ENCODE peak calls at places on chromosomes 6 and 20, in seven cellular contexts. One of them, this sample, is unnamed.

GRCh38 chr6:33248643-33248931 is 23.1 kb downstream of the VPS52 start:
- DNase-seq in caudate nucleus: no peak
- DNase-seq in T-cell: no peak
- DNase-seq in GM03348: no peak
- DNase-seq in amygdala: no peak
- DNase-seq in ACHN: no peak
- DNase-seq in cardiac muscle cell: no peak
- DNase-seq in this sample: no peak

GRCh38 chr20:59645316-59645715 is 41.0 kb downstream of the PHACTR3 start:
- DNase-seq in GM03348: no peak
- DNase-seq in caudate nucleus: no peak
- DNase-seq in cardiac muscle cell: no peak
- DNase-seq in amygdala: no peak
- DNase-seq in ACHN: no peak
- DNase-seq in T-cell: no peak
- DNase-seq in this sample: no peak

GRCh38 chr20:58349586-58349985 is 39.4 kb upstream of the VAPB start:
- DNase-seq in ACHN: peak
- DNase-seq in cardiac muscle cell: no peak
- DNase-seq in T-cell: no peak
- DNase-seq in caudate nucleus: no peak
- DNase-seq in amygdala: no peak
- DNase-seq in GM03348: peak
- DNase-seq in this sample: peak

GRCh38 chr6:116764961-116765841 is at the start of gene FAM162B:
- DNase-seq in ACHN: no peak
- DNase-seq in caudate nucleus: no peak
- DNase-seq in GM03348: peak
- DNase-seq in amygdala: no peak
- DNase-seq in cardiac muscle cell: peak
- DNase-seq in T-cell: no peak
- DNase-seq in this sample: no peak

GRCh38 chr6:28710466-28711191 is 184.9 kb downstream of the GPX5 start:
- DNase-seq in T-cell: no peak
- DNase-seq in cardiac muscle cell: no peak
- DNase-seq in amygdala: no peak
- DNase-seq in ACHN: no peak
- DNase-seq in GM03348: no peak
- DNase-seq in caudate nucleus: no peak
- DNase-seq in this sample: peak

GRCh38 chr6:151958332-151958731 is 150.8 kb downstream of the ESR1 start:
- DNase-seq in caudate nucleus: no peak
- DNase-seq in GM03348: peak
- DNase-seq in T-cell: no peak
- DNase-seq in cardiac muscle cell: no peak
- DNase-seq in ACHN: no peak
- DNase-seq in amygdala: no peak
- DNase-seq in this sample: peak

GRCh38 chr6:136586295-136586694 is 36.1 kb upstream of the MAP7 start:
- DNase-seq in T-cell: no peak
- DNase-seq in amygdala: no peak
- DNase-seq in caudate nucleus: no peak
- DNase-seq in GM03348: peak
- DNase-seq in ACHN: peak
- DNase-seq in cardiac muscle cell: no peak
- DNase-seq in this sample: peak

GRCh38 chr20:4519530-4519929 is 202.2 kb upstream of the PRND start:
- DNase-seq in amygdala: no peak
- DNase-seq in GM03348: no peak
- DNase-seq in caudate nucleus: no peak
- DNase-seq in T-cell: no peak
- DNase-seq in ACHN: peak
- DNase-seq in cardiac muscle cell: peak
- DNase-seq in this sample: no peak

GRCh38 chr6:77650098-77650663 is 2.7 kb upstream of the MEI4 start:
- DNase-seq in amygdala: no peak
- DNase-seq in T-cell: no peak
- DNase-seq in GM03348: peak
- DNase-seq in ACHN: no peak
- DNase-seq in caudate nucleus: no peak
- DNase-seq in cardiac muscle cell: peak
- DNase-seq in this sample: no peak

GRCh38 chr20:50683570-50683969 is 7.8 kb downstream of the RIPOR3 start:
- DNase-seq in cardiac muscle cell: no peak
- DNase-seq in T-cell: no peak
- DNase-seq in amygdala: no peak
- DNase-seq in ACHN: no peak
- DNase-seq in GM03348: no peak
- DNase-seq in caudate nucleus: no peak
- DNase-seq in this sample: no peak

GRCh38 chr6:41675176-41675767 is 37.0 kb downstream of the MDFI start:
- DNase-seq in T-cell: no peak
- DNase-seq in GM03348: no peak
- DNase-seq in cardiac muscle cell: no peak
- DNase-seq in amygdala: no peak
- DNase-seq in ACHN: no peak
- DNase-seq in caudate nucleus: no peak
- DNase-seq in this sample: no peak

GRCh38 chr6:111803804-111804203 is 69.4 kb downstream of the FYN start:
- DNase-seq in cardiac muscle cell: no peak
- DNase-seq in GM03348: no peak
- DNase-seq in caudate nucleus: no peak
- DNase-seq in amygdala: no peak
- DNase-seq in ACHN: no peak
- DNase-seq in T-cell: no peak
- DNase-seq in this sample: no peak

GRCh38 chr6:61711849-61712248 is 574.2 kb downstream of the KHDRBS2 start:
- DNase-seq in T-cell: no peak
- DNase-seq in ACHN: peak
- DNase-seq in caudate nucleus: no peak
- DNase-seq in cardiac muscle cell: peak
- DNase-seq in amygdala: no peak
- DNase-seq in GM03348: no peak
- DNase-seq in this sample: no peak

GRCh38 chr20:37095609-37096414 is at the start of gene RBL1:
- DNase-seq in caudate nucleus: peak
- DNase-seq in T-cell: peak
- DNase-seq in GM03348: peak
- DNase-seq in cardiac muscle cell: peak
- DNase-seq in amygdala: peak
- DNase-seq in ACHN: peak
- DNase-seq in this sample: peak

GRCh38 chr6:145087034-145087433 is 648.3 kb downstream of the EPM2A start:
- DNase-seq in amygdala: no peak
- DNase-seq in caudate nucleus: no peak
- DNase-seq in cardiac muscle cell: no peak
- DNase-seq in GM03348: peak
- DNase-seq in T-cell: no peak
- DNase-seq in ACHN: no peak
- DNase-seq in this sample: no peak

GRCh38 chr6:130303436-130303835 is 62.4 kb upstream of the TMEM200A start:
- DNase-seq in cardiac muscle cell: no peak
- DNase-seq in amygdala: no peak
- DNase-seq in GM03348: peak
- DNase-seq in ACHN: no peak
- DNase-seq in caudate nucleus: no peak
- DNase-seq in T-cell: no peak
- DNase-seq in this sample: no peak

GRCh38 chr20:58466729-58467571 is 48.2 kb downstream of the APCDD1L start:
- DNase-seq in cardiac muscle cell: no peak
- DNase-seq in GM03348: no peak
- DNase-seq in T-cell: no peak
- DNase-seq in amygdala: no peak
- DNase-seq in ACHN: no peak
- DNase-seq in caudate nucleus: no peak
- DNase-seq in this sample: no peak

GRCh38 chr6:158789115-158789917 is 29.9 kb downstream of the EZR start:
- DNase-seq in GM03348: no peak
- DNase-seq in T-cell: peak
- DNase-seq in cardiac muscle cell: no peak
- DNase-seq in caudate nucleus: no peak
- DNase-seq in amygdala: no peak
- DNase-seq in ACHN: no peak
- DNase-seq in this sample: no peak

GRCh38 chr6:159578629-159579028 is 114.4 kb downstream of the SOD2 start:
- DNase-seq in caudate nucleus: no peak
- DNase-seq in cardiac muscle cell: no peak
- DNase-seq in GM03348: no peak
- DNase-seq in amygdala: no peak
- DNase-seq in T-cell: no peak
- DNase-seq in ACHN: no peak
- DNase-seq in this sample: no peak

GRCh38 chr20:56629464-56630085 is 469 bp downstream of the TFAP2C start:
- DNase-seq in T-cell: no peak
- DNase-seq in cardiac muscle cell: peak
- DNase-seq in caudate nucleus: no peak
- DNase-seq in ACHN: peak
- DNase-seq in GM03348: no peak
- DNase-seq in amygdala: no peak
- DNase-seq in this sample: no peak

GRCh38 chr20:33811763-33812672 is 870 bp downstream of the CHMP4B start:
- DNase-seq in caudate nucleus: no peak
- DNase-seq in cardiac muscle cell: peak
- DNase-seq in amygdala: no peak
- DNase-seq in ACHN: peak
- DNase-seq in GM03348: peak
- DNase-seq in T-cell: peak
- DNase-seq in this sample: peak

GRCh38 chr20:64119681-64120341 is 12.4 kb upstream of the NPBWR2 start:
- DNase-seq in ACHN: no peak
- DNase-seq in caudate nucleus: no peak
- DNase-seq in GM03348: no peak
- DNase-seq in T-cell: no peak
- DNase-seq in cardiac muscle cell: no peak
- DNase-seq in amygdala: no peak
- DNase-seq in this sample: no peak

GRCh38 chr6:42316390-42316970 is 98.8 kb upstream of the MRPS10 start:
- DNase-seq in amygdala: no peak
- DNase-seq in T-cell: no peak
- DNase-seq in GM03348: peak
- DNase-seq in ACHN: peak
- DNase-seq in cardiac muscle cell: no peak
- DNase-seq in caudate nucleus: no peak
- DNase-seq in this sample: peak

GRCh38 chr20:58850693-58851174 is at the start of gene GNAS-AS1:
- DNase-seq in amygdala: peak
- DNase-seq in ACHN: no peak
- DNase-seq in GM03348: peak
- DNase-seq in caudate nucleus: peak
- DNase-seq in cardiac muscle cell: peak
- DNase-seq in T-cell: peak
- DNase-seq in this sample: peak

GRCh38 chr6:56370591-56371198 is 123.3 kb upstream of the COL21A1 start:
- DNase-seq in amygdala: no peak
- DNase-seq in ACHN: peak
- DNase-seq in caudate nucleus: no peak
- DNase-seq in cardiac muscle cell: peak
- DNase-seq in GM03348: peak
- DNase-seq in T-cell: no peak
- DNase-seq in this sample: peak

GRCh38 chr6:31070711-31071197 is 41.6 kb downstream of the C6orf15 start:
- DNase-seq in T-cell: no peak
- DNase-seq in caudate nucleus: peak
- DNase-seq in GM03348: peak
- DNase-seq in ACHN: peak
- DNase-seq in amygdala: no peak
- DNase-seq in cardiac muscle cell: peak
- DNase-seq in this sample: peak

GRCh38 chr20:24992420-24993205 is at the start of gene APMAP:
- DNase-seq in ACHN: peak
- DNase-seq in GM03348: peak
- DNase-seq in caudate nucleus: peak
- DNase-seq in cardiac muscle cell: peak
- DNase-seq in T-cell: peak
- DNase-seq in amygdala: peak
- DNase-seq in this sample: peak

GRCh38 chr6:33420493-33421343 is 853 bp downstream of the SYNGAP1 start:
- DNase-seq in cardiac muscle cell: no peak
- DNase-seq in amygdala: no peak
- DNase-seq in ACHN: no peak
- DNase-seq in caudate nucleus: no peak
- DNase-seq in T-cell: no peak
- DNase-seq in GM03348: no peak
- DNase-seq in this sample: no peak

GRCh38 chr6:139262519-139263300 is 29.1 kb downstream of the TXLNB start:
- DNase-seq in ACHN: no peak
- DNase-seq in GM03348: no peak
- DNase-seq in cardiac muscle cell: no peak
- DNase-seq in amygdala: no peak
- DNase-seq in caudate nucleus: no peak
- DNase-seq in T-cell: peak
- DNase-seq in this sample: no peak

GRCh38 chr6:51842487-51843469 is 244.6 kb downstream of the PKHD1 start:
- DNase-seq in cardiac muscle cell: no peak
- DNase-seq in amygdala: no peak
- DNase-seq in caudate nucleus: no peak
- DNase-seq in T-cell: no peak
- DNase-seq in GM03348: no peak
- DNase-seq in ACHN: no peak
- DNase-seq in this sample: no peak

GRCh38 chr20:34938466-34939163 is 17.0 kb downstream of the GSS start:
- DNase-seq in ACHN: no peak
- DNase-seq in caudate nucleus: no peak
- DNase-seq in cardiac muscle cell: no peak
- DNase-seq in GM03348: no peak
- DNase-seq in amygdala: no peak
- DNase-seq in T-cell: no peak
- DNase-seq in this sample: peak

GRCh38 chr20:7113577-7114466 is 346.3 kb downstream of the BMP2 start:
- DNase-seq in ACHN: peak
- DNase-seq in amygdala: no peak
- DNase-seq in GM03348: peak
- DNase-seq in cardiac muscle cell: peak
- DNase-seq in T-cell: no peak
- DNase-seq in caudate nucleus: no peak
- DNase-seq in this sample: peak

This sample was measured in kidney glomerular epithelial cell.